ENCODE peak calls at places on chromosomes 5 and 9, in eight cellular contexts. One of them, this sample, is unnamed.

GRCh38 chr5:96463106-96463505 is 30.1 kb upstream of the PCSK1 start:
- DNase-seq in WERI-Rb-1: no peak
- DNase-seq in kidney: no peak
- DNase-seq in tibial nerve: no peak
- DNase-seq in astrocyte: no peak
- DNase-seq in tibial artery: no peak
- DNase-seq in AG04450: no peak
- DNase-seq in ovary: no peak
- DNase-seq in this sample: no peak

GRCh38 chr9:107727113-107727780 is 237.7 kb upstream of the KLF4 start:
- DNase-seq in WERI-Rb-1: no peak
- DNase-seq in kidney: no peak
- DNase-seq in tibial nerve: no peak
- DNase-seq in astrocyte: peak; percentile 39
- DNase-seq in tibial artery: no peak
- DNase-seq in AG04450: no peak
- DNase-seq in ovary: no peak
- DNase-seq in this sample: no peak

GRCh38 chr5:989961-990530 is 18.6 kb upstream of the NKD2 start:
- DNase-seq in WERI-Rb-1: no peak
- DNase-seq in kidney: peak; percentile 91
- DNase-seq in tibial nerve: peak; percentile 50
- DNase-seq in astrocyte: no peak
- DNase-seq in tibial artery: peak; percentile 71
- DNase-seq in AG04450: no peak
- DNase-seq in ovary: no peak
- DNase-seq in this sample: peak; percentile 78

GRCh38 chr5:140243855-140244254 is 59.0 kb downstream of the PFDN1 start:
- DNase-seq in WERI-Rb-1: no peak
- DNase-seq in kidney: no peak
- DNase-seq in tibial nerve: no peak
- DNase-seq in astrocyte: no peak
- DNase-seq in tibial artery: no peak
- DNase-seq in AG04450: no peak
- DNase-seq in ovary: peak; percentile 46
- DNase-seq in this sample: no peak

GRCh38 chr5:155556700-155557099 is 543.1 kb downstream of the KIF4B start:
- DNase-seq in WERI-Rb-1: no peak
- DNase-seq in kidney: no peak
- DNase-seq in tibial nerve: no peak
- DNase-seq in astrocyte: no peak
- DNase-seq in tibial artery: no peak
- DNase-seq in AG04450: no peak
- DNase-seq in ovary: no peak
- DNase-seq in this sample: no peak

GRCh38 chr9:536597-537511 is 304.6 kb upstream of the DMRT1 start:
- DNase-seq in WERI-Rb-1: no peak
- DNase-seq in kidney: no peak
- DNase-seq in tibial nerve: no peak
- DNase-seq in astrocyte: no peak
- DNase-seq in tibial artery: no peak
- DNase-seq in AG04450: no peak
- DNase-seq in ovary: no peak
- DNase-seq in this sample: no peak

GRCh38 chr9:102631559-102631958 is 363.6 kb upstream of the CYLC2 start:
- DNase-seq in WERI-Rb-1: no peak
- DNase-seq in kidney: no peak
- DNase-seq in tibial nerve: no peak
- DNase-seq in astrocyte: no peak
- DNase-seq in tibial artery: no peak
- DNase-seq in AG04450: no peak
- DNase-seq in ovary: no peak
- DNase-seq in this sample: no peak

GRCh38 chr9:96654450-96655197 is 493 bp downstream of the PRXL2C start:
- DNase-seq in WERI-Rb-1: peak; percentile 79
- DNase-seq in kidney: peak; percentile 94
- DNase-seq in tibial nerve: peak; percentile 72
- DNase-seq in astrocyte: peak; percentile 90
- DNase-seq in tibial artery: peak; percentile 83
- DNase-seq in AG04450: peak; percentile 42
- DNase-seq in ovary: peak; percentile 89
- DNase-seq in this sample: peak; percentile 86

GRCh38 chr5:129852747-129853352 is 51.4 kb upstream of the CHSY3 start:
- DNase-seq in WERI-Rb-1: peak; percentile 85
- DNase-seq in kidney: peak; percentile 84
- DNase-seq in tibial nerve: peak; percentile 93
- DNase-seq in astrocyte: peak; percentile 34
- DNase-seq in tibial artery: peak; percentile 81
- DNase-seq in AG04450: peak; percentile 26
- DNase-seq in ovary: peak; percentile 60
- DNase-seq in this sample: peak; percentile 84

GRCh38 chr5:95810305-95811125 is 12.0 kb downstream of the GLRX start:
- DNase-seq in WERI-Rb-1: no peak
- DNase-seq in kidney: no peak
- DNase-seq in tibial nerve: no peak
- DNase-seq in astrocyte: no peak
- DNase-seq in tibial artery: no peak
- DNase-seq in AG04450: no peak
- DNase-seq in ovary: no peak
- DNase-seq in this sample: no peak

GRCh38 chr5:168908207-168908606 is 329.0 kb upstream of the PANK3 start:
- DNase-seq in WERI-Rb-1: no peak
- DNase-seq in kidney: no peak
- DNase-seq in tibial nerve: no peak
- DNase-seq in astrocyte: peak; percentile 80
- DNase-seq in tibial artery: no peak
- DNase-seq in AG04450: no peak
- DNase-seq in ovary: no peak
- DNase-seq in this sample: no peak

GRCh38 chr5:2738156-2738699 is 13.2 kb downstream of the IRX2 start:
- DNase-seq in WERI-Rb-1: no peak
- DNase-seq in kidney: no peak
- DNase-seq in tibial nerve: no peak
- DNase-seq in astrocyte: no peak
- DNase-seq in tibial artery: no peak
- DNase-seq in AG04450: no peak
- DNase-seq in ovary: no peak
- DNase-seq in this sample: no peak

GRCh38 chr5:75622564-75622963 is 11.3 kb downstream of the ANKDD1B start:
- DNase-seq in WERI-Rb-1: no peak
- DNase-seq in kidney: no peak
- DNase-seq in tibial nerve: no peak
- DNase-seq in astrocyte: peak; percentile 73
- DNase-seq in tibial artery: no peak
- DNase-seq in AG04450: no peak
- DNase-seq in ovary: no peak
- DNase-seq in this sample: no peak

GRCh38 chr5:160312139-160312959 is at the start of gene CCNJL:
- DNase-seq in WERI-Rb-1: peak; percentile 81
- DNase-seq in kidney: peak; percentile 82
- DNase-seq in tibial nerve: no peak
- DNase-seq in astrocyte: peak; percentile 25
- DNase-seq in tibial artery: no peak
- DNase-seq in AG04450: no peak
- DNase-seq in ovary: peak; percentile 85
- DNase-seq in this sample: peak; percentile 90

DNA sequence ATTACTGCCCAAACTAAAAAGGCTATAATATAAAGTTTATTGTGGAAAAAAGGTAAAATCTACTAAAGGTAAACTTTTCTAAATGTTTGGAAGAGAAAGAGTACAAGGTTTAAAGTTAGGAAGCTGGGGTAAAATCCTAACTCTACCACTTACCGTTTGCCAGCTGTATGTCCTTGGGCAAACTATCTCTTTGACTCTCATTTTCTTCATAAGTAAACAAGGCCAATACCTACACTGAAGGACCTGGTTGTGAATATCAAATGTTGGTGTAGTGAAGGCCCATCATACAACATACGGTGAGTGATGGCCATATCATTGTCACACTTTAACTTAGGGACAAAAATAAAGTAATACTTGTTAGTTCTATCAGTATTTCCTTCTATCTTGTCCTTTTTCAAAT is 34.9 kb downstream of the ABHD17B start:
- DNase-seq in WERI-Rb-1: no peak
- DNase-seq in kidney: no peak
- DNase-seq in tibial nerve: no peak
- DNase-seq in astrocyte: no peak
- DNase-seq in tibial artery: no peak
- DNase-seq in AG04450: no peak
- DNase-seq in ovary: no peak
- DNase-seq in this sample: no peak
- H3K9me3 ChIP-seq in WERI-Rb-1: no peaks in the 10 kb centered on the region
- H3K9me3 ChIP-seq in kidney: peaks cover 4% of the 10 kb centered on the region
- H3K9me3 ChIP-seq in tibial nerve: peaks cover 41% of the 10 kb centered on the region
- H3K9me3 ChIP-seq in astrocyte: no peaks in the 10 kb centered on the region
- H3K9me3 ChIP-seq in tibial artery: peaks cover 25% of the 10 kb centered on the region
- H3K9me3 ChIP-seq in AG04450: peaks cover 10% of the 10 kb centered on the region
- H3K9me3 ChIP-seq in ovary: no peaks in the 10 kb centered on the region
- H3K9me3 ChIP-seq in this sample: peaks cover 38% of the 10 kb centered on the region

DNA sequence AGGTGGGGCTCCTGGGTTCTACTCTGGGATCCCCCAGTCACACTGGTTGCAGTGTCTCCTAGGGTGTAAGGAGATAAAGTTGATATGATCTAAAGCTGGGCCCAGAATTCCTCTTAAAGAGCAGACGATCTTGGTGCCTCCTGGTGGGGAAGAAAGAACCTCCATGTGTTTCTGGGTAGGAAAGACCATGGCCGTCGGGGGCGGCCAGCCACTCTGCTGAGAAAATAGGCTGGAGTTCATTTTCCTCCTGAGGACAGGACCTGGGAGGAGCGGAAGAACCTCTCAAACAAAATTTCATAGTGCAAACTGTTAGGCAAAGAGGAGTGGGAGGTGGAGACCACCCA is 163.8 kb upstream of the TBC1D2 start:
- DNase-seq in WERI-Rb-1: no peak
- DNase-seq in kidney: no peak
- DNase-seq in tibial nerve: no peak
- DNase-seq in astrocyte: no peak
- DNase-seq in tibial artery: no peak
- DNase-seq in AG04450: no peak
- DNase-seq in ovary: no peak
- DNase-seq in this sample: no peak
- TF ChIP-seq CTCF in WERI-Rb-1: peak; percentile 2
- TF ChIP-seq CTCF in kidney: no peak
- TF ChIP-seq CTCF in tibial nerve: no peak
- TF ChIP-seq CTCF in astrocyte: no peak
- TF ChIP-seq CTCF in tibial artery: no peak
- TF ChIP-seq CTCF in AG04450: no peak
- TF ChIP-seq CTCF in ovary: no peak
- TF ChIP-seq CTCF in this sample: no peak

GRCh38 chr5:68423154-68423811 is 207.7 kb downstream of the PIK3R1 start:
- DNase-seq in WERI-Rb-1: no peak
- DNase-seq in kidney: no peak
- DNase-seq in tibial nerve: no peak
- DNase-seq in astrocyte: no peak
- DNase-seq in tibial artery: no peak
- DNase-seq in AG04450: no peak
- DNase-seq in ovary: no peak
- DNase-seq in this sample: no peak

GRCh38 chr5:68428232-68428811 is 212.8 kb downstream of the PIK3R1 start:
- DNase-seq in WERI-Rb-1: no peak
- DNase-seq in kidney: no peak
- DNase-seq in tibial nerve: no peak
- DNase-seq in astrocyte: no peak
- DNase-seq in tibial artery: no peak
- DNase-seq in AG04450: no peak
- DNase-seq in ovary: no peak
- DNase-seq in this sample: no peak

GRCh38 chr5:68429510-68429909 is 214.0 kb downstream of the PIK3R1 start:
- DNase-seq in WERI-Rb-1: no peak
- DNase-seq in kidney: no peak
- DNase-seq in tibial nerve: no peak
- DNase-seq in astrocyte: no peak
- DNase-seq in tibial artery: no peak
- DNase-seq in AG04450: no peak
- DNase-seq in ovary: no peak
- DNase-seq in this sample: no peak

GRCh38 chr5:68424799-68425537 is 209.4 kb downstream of the PIK3R1 start:
- DNase-seq in WERI-Rb-1: peak; percentile 18
- DNase-seq in kidney: no peak
- DNase-seq in tibial nerve: no peak
- DNase-seq in astrocyte: peak; percentile 69
- DNase-seq in tibial artery: no peak
- DNase-seq in AG04450: no peak
- DNase-seq in ovary: no peak
- DNase-seq in this sample: no peak

DNA sequence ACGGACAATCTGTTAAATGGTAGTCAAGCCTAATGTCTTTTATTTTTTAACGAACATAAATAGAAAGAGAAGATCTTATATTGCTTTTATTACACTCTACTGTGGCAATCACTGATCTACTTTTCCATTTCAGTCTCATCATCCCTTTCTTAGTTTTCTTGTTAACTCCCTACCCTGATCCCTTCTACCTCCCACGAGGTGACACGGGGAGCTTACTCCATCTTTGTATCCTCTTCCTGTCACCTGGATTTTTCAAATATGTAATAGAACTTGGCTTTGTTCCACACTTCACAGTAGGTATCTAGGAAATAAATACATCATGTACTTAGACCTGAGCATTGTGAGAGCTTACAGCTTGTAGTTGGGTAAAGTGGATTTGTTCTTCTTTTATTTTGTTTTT is 211.1 kb downstream of the PIK3R1 start:
- DNase-seq in WERI-Rb-1: no peak
- DNase-seq in kidney: no peak
- DNase-seq in tibial nerve: no peak
- DNase-seq in astrocyte: no peak
- DNase-seq in tibial artery: no peak
- DNase-seq in AG04450: no peak
- DNase-seq in ovary: no peak
- DNase-seq in this sample: no peak
- H3K27ac ChIP-seq in WERI-Rb-1: no peak overlapping the region
- H3K27ac ChIP-seq in kidney: no peak overlapping the region
- H3K27ac ChIP-seq in tibial nerve: no peak overlapping the region
- H3K27ac ChIP-seq in astrocyte: no peak overlapping the region
- H3K27ac ChIP-seq in tibial artery: no peak overlapping the region
- H3K27ac ChIP-seq in AG04450: no peak overlapping the region
- H3K27ac ChIP-seq in ovary: no peak overlapping the region
- H3K27ac ChIP-seq in this sample: no peak overlapping the region

DNA sequence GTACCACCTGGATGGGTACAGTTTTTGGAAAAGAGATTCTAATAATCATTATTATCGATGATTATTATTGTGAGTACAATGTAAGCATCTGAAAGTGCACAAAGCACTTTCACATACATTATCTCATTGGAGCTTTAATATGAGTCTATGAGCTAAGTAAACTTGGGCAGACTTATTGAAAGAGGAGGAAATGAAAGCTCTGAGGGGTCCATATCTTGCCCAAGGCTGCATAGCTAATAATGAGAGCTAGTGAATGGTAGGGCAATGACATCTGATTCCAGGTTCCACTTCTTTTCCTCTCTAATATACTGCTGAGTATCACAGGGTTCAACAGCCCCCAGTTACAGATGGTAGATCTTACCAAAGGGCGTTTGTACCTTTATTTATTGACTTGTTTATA is 26.1 kb downstream of the TIMD4 start:
- DNase-seq in WERI-Rb-1: no peak
- DNase-seq in kidney: no peak
- DNase-seq in tibial nerve: no peak
- DNase-seq in astrocyte: no peak
- DNase-seq in tibial artery: no peak
- DNase-seq in AG04450: no peak
- DNase-seq in ovary: no peak
- DNase-seq in this sample: no peak
- H3K9me3 ChIP-seq in WERI-Rb-1: peaks cover 2% of the 10 kb centered on the region
- H3K9me3 ChIP-seq in kidney: no peaks in the 10 kb centered on the region
- H3K9me3 ChIP-seq in tibial nerve: peaks cover 3% of the 10 kb centered on the region
- H3K9me3 ChIP-seq in astrocyte: no peaks in the 10 kb centered on the region
- H3K9me3 ChIP-seq in tibial artery: no peaks in the 10 kb centered on the region
- H3K9me3 ChIP-seq in AG04450: peaks cover 34% of the 10 kb centered on the region
- H3K9me3 ChIP-seq in ovary: no peaks in the 10 kb centered on the region
- H3K9me3 ChIP-seq in this sample: no peaks in the 10 kb centered on the region

This sample was measured in left lung.